ENCODE peak calls at places on chromosomes 16 and 17, in four cellular contexts. H, D, E and V are unnamed samples.

GRCh38 chr16:27230562-27230991 is 27.3 kb downstream of the KDM8 start:
- DNase-seq in D (no peak), E (no peak), H (no peak), V (no peak)

GRCh38 chr17:32819035-32819434 is 57.9 kb downstream of the MYO1D start:
- DNase-seq in E (peak; percentile 26), H (no peak), D (no peak), V (no peak)

GRCh38 chr17:38873646-38874380 is 4.0 kb downstream of the LASP1 start:
- DNase-seq in H (no peak), E (no peak), D (no peak), V (no peak)

GRCh38 chr17:35127751-35128514 is 6.5 kb downstream of the FNDC8 start:
- DNase-seq in H (no peak), D (no peak), E (no peak), V (no peak)

GRCh38 chr16:10584956-10585561 is 4.7 kb upstream of the EMP2 start:
- DNase-seq in H (no peak), E (no peak), D (no peak), V (no peak)

GRCh38 chr17:63358111-63358839 is 87.8 kb downstream of the CYB561 start:
- DNase-seq in D (no peak), H (no peak), E (no peak), V (no peak)

GRCh38 chr17:45364531-45365390 is 47.9 kb upstream of the MAP3K14 start:
- DNase-seq in D (no peak), E (no peak), H (no peak), V (no peak)

GRCh38 chr16:47958726-47959125 is 197.1 kb downstream of the ABCC12 start:
- DNase-seq in D (no peak), E (no peak), H (no peak), V (no peak)

GRCh38 chr16:89827383-89828198 is 684 bp upstream of the SPIRE2 start:
- DNase-seq in D (no peak), H (peak; percentile 79), E (no peak), V (peak; percentile 54)

GRCh38 chr17:40115101-40115436 is 6.7 kb upstream of the MSL1 start:
- DNase-seq in D (no peak), H (no peak), E (no peak), V (no peak)

GRCh38 chr17:35046740-35047283 is 16.7 kb downstream of the RFFL start:
- DNase-seq in H (peak; percentile 63), D (peak; percentile 81), E (peak; percentile 14), V (no peak)

GRCh38 chr16:2874584-2875362 is 8.2 kb upstream of the FLYWCH2 start:
- DNase-seq in D (peak; percentile 3), H (peak; percentile 49), E (peak; percentile 86), V (peak; percentile 67)

GRCh38 chr16:73154063-73154870 is 106.3 kb upstream of the ZFHX3 start:
- DNase-seq in E (no peak), H (no peak), D (no peak), V (no peak)

GRCh38 chr17:32588135-32588534 is 101.3 kb downstream of the CDK5R1 start:
- DNase-seq in D (no peak), E (no peak), H (no peak), V (no peak)

GRCh38 chr17:80937501-80938356 is 53.9 kb upstream of the CHMP6 start:
- DNase-seq in E (no peak), D (no peak), H (no peak), V (no peak)
- TF ChIP-seq ZBTB33 in E (no peak), D (no peak), H (no peak), V (no peak)

DNA sequence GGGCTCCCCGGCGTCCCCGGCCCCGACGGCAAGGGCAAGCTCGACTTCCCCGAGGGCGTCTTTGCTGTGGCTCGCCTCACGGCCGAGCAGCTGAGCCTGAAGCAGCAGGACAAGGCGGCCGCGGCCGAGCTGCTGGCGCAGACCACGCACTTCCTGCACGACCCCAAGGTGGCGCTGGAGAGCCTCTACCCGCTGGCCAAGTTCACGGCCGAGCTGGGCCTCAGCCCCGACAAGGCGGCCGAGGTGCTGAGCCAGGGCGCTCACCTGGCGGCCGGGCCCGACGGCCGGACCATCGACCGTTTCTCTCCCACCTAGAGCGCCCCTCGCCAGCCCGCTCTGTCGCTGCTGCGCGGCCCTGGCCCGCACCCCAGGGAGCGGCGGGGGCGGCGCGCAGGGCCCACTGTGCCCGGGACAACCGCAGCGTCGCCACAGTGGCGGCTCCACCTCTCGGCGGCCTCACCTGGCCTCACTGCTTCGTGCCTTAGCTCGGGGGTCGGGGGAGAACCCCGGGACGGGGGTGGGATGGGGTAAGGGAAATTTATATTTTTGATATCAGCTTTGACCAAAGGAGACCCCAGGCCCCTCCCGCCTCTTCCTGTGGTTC is 3.7 kb downstream of the HIC1 start:
- DNase-seq in D (no peak), H (no peak), E (no peak), V (no peak)
- TF ChIP-seq JUND in D (no peak), H (no peak), E (no peak), V (no peak)

DNA sequence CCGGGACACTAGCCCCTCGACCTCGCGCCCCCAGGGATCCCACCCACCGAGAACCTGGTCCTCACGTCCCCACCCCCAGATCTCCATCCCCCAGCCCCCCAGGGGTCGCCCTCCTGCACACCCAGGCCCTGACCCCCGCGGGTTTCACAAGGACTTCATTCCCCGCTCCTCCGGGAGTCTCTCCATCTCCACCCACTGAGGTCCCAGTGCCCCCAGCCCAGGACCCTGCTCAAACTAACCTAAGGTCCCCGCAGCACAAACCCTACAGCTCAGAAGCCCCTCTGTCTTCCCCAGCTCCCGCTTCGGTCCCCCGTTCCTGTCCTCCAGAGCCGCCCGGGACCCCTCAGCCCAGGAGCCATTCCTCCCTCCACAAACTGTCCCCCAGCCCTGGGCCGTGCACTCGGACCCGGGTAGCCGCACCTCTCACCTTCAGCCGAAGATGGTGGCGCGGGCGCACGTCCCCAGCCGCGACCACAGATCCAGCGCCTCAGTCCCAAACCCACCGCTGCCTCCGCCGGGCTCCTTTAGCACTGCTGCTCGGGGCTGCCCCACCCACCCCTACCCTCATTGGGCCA is at the start of gene MYH10:
- DNase-seq in E (peak; percentile 31), H (no peak), D (no peak), V (no peak)
- TF ChIP-seq POLR2AphosphoS5 in E (peak; percentile 50), H (peak; percentile 71), D (no peak), V (peak; percentile 42)

GRCh38 chr17:79913896-79914812 is 74.9 kb upstream of the CBX4 start:
- DNase-seq in D (no peak), H (no peak), E (no peak), V (no peak)

GRCh38 chr17:79916506-79916905 is 77.3 kb upstream of the CBX4 start:
- DNase-seq in H (no peak), D (no peak), E (no peak), V (no peak)

GRCh38 chr17:79915850-79916430 is 76.7 kb upstream of the CBX4 start:
- DNase-seq in D (no peak), H (peak; percentile 75), E (peak; percentile 83), V (peak; percentile 72)

GRCh38 chr17:79913451-79913850 is 74.2 kb upstream of the CBX4 start:
- DNase-seq in E (no peak), D (no peak), H (no peak), V (no peak)

DNA sequence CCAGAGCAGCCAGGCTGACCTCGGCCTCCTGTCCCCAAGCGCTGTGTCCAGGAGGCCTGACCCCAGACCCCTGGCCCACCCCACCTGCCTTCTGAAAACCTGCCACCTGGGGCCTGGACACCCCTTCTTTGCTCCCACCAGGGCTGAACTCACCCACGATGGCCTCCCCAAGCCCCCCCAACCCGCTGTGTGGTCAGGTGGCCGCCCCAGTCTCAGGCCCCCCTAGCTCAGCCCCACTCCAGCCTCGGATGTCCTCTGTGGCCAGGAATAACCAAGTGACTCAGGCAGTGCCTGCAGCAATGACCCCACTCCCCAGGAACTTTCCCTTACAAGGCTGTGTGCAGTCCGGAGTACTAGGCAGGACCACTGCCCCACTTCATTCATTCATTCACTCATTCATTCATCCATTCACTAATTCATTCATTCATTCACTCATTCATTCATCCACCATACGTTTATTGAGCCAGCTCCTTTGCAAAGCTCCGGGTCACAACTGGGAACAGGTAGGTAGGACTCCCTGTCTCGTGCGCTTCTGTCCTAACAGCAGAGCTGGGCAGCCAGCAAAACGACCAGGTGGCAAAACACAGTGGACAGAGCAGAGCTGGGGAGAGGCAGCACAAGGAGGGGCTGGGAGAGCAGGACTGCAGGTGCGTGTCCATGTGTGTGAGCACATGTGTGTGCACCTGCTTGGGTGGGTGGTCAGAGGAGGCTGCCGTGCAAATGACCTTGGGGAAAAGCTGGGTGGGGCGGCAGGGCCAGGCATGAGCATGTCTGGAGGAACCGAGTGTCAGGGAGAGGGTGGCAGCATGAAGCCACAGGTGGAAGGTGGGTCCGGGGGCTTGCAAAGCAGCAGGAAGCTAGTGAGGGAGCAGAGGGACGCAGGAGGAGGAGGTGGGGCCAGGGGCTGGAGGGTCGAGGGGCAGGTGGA is 75.8 kb upstream of the CBX4 start:
- DNase-seq in H (no peak), D (no peak), E (no peak), V (no peak)
- TF ChIP-seq ZBTB33 in H (no peak), D (no peak), E (no peak), V (no peak)

GRCh38 chr16:56932588-56933265 is 785 bp downstream of the HERPUD1 start:
- DNase-seq in E (peak; percentile 51), D (no peak), H (peak; percentile 94), V (peak; percentile 38)
- TF ChIP-seq JUND in E (no peak), D (no peak), H (no peak), V (no peak)

DNA sequence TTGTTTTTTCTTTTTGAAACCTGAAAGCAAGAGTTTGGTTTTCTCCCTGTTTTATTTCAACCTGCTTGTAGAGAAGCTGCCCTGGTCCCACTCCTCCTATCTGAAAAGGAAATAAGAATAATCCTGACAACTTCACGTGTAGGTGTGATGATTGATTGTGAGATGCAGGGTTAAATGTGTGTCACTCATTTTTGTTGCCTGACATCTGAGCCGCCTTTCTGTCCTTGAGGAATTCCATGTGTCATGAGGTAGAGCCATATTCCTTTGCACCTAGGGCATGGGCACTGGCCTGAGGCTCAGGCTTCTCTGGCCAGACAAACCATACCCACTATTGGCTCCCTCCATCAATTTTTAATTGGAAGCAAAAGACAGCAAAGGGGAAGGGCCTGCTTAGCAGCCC is 10.2 kb upstream of the SMPD3 start:
- DNase-seq in D (no peak), E (no peak), H (no peak), V (no peak)
- TF ChIP-seq POLR2AphosphoS5 in D (no peak), E (no peak), H (no peak), V (no peak)

GRCh38 chr17:68368387-68368786 is 77.1 kb downstream of the ARSG start:
- DNase-seq in E (no peak), H (no peak), D (no peak), V (no peak)
- TF ChIP-seq ZBTB33 in E (no peak), H (no peak), D (no peak), V (no peak)

GRCh38 chr17:77825621-77826020 is 132.9 kb upstream of the TNRC6C start:
- DNase-seq in H (peak; percentile 32), D (no peak), E (no peak), V (no peak)
- TF ChIP-seq JUND in H (no peak), D (no peak), E (no peak), V (no peak)